ENCODE peak calls at places on chromosomes 2 and 18, in nine cellular contexts. One of them, this sample, is unnamed.

GRCh38 chr2:33129661-33130447 is 183.1 kb downstream of the LTBP1 start:
- DNase-seq in spleen: no peak
- DNase-seq in sigmoid colon: no peak
- DNase-seq in GM12892: no peak
- DNase-seq in stomach: no peak
- DNase-seq in HCT116: no peak
- DNase-seq in esophagus muscularis mucosa: no peak
- DNase-seq in GM12891: no peak
- DNase-seq in breast epithelium: no peak
- DNase-seq in this sample: no peak

GRCh38 chr18:13241083-13241892 is 22.7 kb downstream of the LDLRAD4 start:
- DNase-seq in spleen: peak
- DNase-seq in sigmoid colon: peak
- DNase-seq in GM12892: no peak
- DNase-seq in stomach: no peak
- DNase-seq in HCT116: no peak
- DNase-seq in esophagus muscularis mucosa: no peak
- DNase-seq in GM12891: no peak
- DNase-seq in breast epithelium: peak
- DNase-seq in this sample: no peak

GRCh38 chr2:219405451-219405850 is 12.7 kb upstream of the DES start:
- DNase-seq in spleen: no peak
- DNase-seq in sigmoid colon: peak
- DNase-seq in GM12892: no peak
- DNase-seq in stomach: no peak
- DNase-seq in HCT116: no peak
- DNase-seq in esophagus muscularis mucosa: no peak
- DNase-seq in GM12891: no peak
- DNase-seq in breast epithelium: no peak
- DNase-seq in this sample: no peak

GRCh38 chr2:218400167-218400929 is 680 bp downstream of the CTDSP1 start:
- DNase-seq in spleen: peak
- DNase-seq in sigmoid colon: peak
- DNase-seq in GM12892: peak
- DNase-seq in stomach: no peak
- DNase-seq in HCT116: no peak
- DNase-seq in esophagus muscularis mucosa: no peak
- DNase-seq in GM12891: peak
- DNase-seq in breast epithelium: no peak
- DNase-seq in this sample: peak

GRCh38 chr2:69576895-69577294 is 66.6 kb downstream of the AAK1 start:
- DNase-seq in spleen: no peak
- DNase-seq in sigmoid colon: no peak
- DNase-seq in GM12892: no peak
- DNase-seq in stomach: no peak
- DNase-seq in HCT116: no peak
- DNase-seq in esophagus muscularis mucosa: no peak
- DNase-seq in GM12891: no peak
- DNase-seq in breast epithelium: no peak
- DNase-seq in this sample: no peak

GRCh38 chr2:239236808-239237205 is 164.0 kb downstream of the HDAC4 start:
- DNase-seq in spleen: peak
- DNase-seq in sigmoid colon: no peak
- DNase-seq in GM12892: no peak
- DNase-seq in stomach: no peak
- DNase-seq in HCT116: no peak
- DNase-seq in esophagus muscularis mucosa: no peak
- DNase-seq in GM12891: no peak
- DNase-seq in breast epithelium: no peak
- DNase-seq in this sample: no peak

GRCh38 chr2:233542507-233542906 is 24.1 kb downstream of the USP40 start:
- DNase-seq in spleen: no peak
- DNase-seq in sigmoid colon: peak
- DNase-seq in GM12892: no peak
- DNase-seq in stomach: no peak
- DNase-seq in HCT116: no peak
- DNase-seq in esophagus muscularis mucosa: no peak
- DNase-seq in GM12891: no peak
- DNase-seq in breast epithelium: no peak
- DNase-seq in this sample: no peak

GRCh38 chr2:117661619-117662018 is 152.9 kb upstream of the DDX18 start:
- DNase-seq in spleen: no peak
- DNase-seq in sigmoid colon: no peak
- DNase-seq in GM12892: no peak
- DNase-seq in stomach: no peak
- DNase-seq in HCT116: no peak
- DNase-seq in esophagus muscularis mucosa: no peak
- DNase-seq in GM12891: no peak
- DNase-seq in breast epithelium: no peak
- DNase-seq in this sample: no peak

GRCh38 chr2:181678033-181678586 is 2.2 kb downstream of the NEUROD1 start:
- DNase-seq in spleen: peak
- DNase-seq in sigmoid colon: peak
- DNase-seq in GM12892: no peak
- DNase-seq in stomach: peak
- DNase-seq in HCT116: no peak
- DNase-seq in esophagus muscularis mucosa: no peak
- DNase-seq in GM12891: no peak
- DNase-seq in breast epithelium: peak
- DNase-seq in this sample: peak

GRCh38 chr2:214710729-214711128 is 98.8 kb downstream of the BARD1 start:
- DNase-seq in spleen: no peak
- DNase-seq in sigmoid colon: no peak
- DNase-seq in GM12892: no peak
- DNase-seq in stomach: no peak
- DNase-seq in HCT116: no peak
- DNase-seq in esophagus muscularis mucosa: no peak
- DNase-seq in GM12891: no peak
- DNase-seq in breast epithelium: no peak
- DNase-seq in this sample: no peak

DNA sequence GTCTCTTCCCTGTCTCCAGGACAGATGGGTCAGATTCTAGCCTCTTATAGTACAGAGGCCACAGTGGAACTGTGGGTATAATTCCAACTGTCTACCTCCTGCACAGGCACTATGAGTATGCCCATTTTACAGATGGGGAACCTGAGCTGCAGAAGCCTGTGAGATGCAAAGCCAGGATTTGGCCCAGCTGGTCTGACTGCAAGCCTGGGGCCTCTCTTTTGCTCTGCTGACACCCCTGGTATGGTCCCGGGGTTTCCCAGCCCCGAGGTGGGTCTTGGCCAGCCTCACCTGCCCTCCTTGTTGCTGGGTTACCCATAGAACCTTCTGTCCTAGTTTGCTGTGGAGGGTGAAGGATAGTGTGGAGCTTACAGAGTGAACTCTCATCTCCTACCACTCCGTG is 9.8 kb downstream of the HS6ST1 start:
- DNase-seq in spleen: peak
- DNase-seq in sigmoid colon: no peak
- DNase-seq in GM12892: no peak
- DNase-seq in stomach: no peak
- DNase-seq in HCT116: no peak
- DNase-seq in esophagus muscularis mucosa: no peak
- DNase-seq in GM12891: no peak
- DNase-seq in breast epithelium: no peak
- DNase-seq in this sample: no peak
- TF ChIP-seq POLR2AphosphoS5 in spleen: no peak
- TF ChIP-seq POLR2AphosphoS5 in sigmoid colon: no peak
- TF ChIP-seq POLR2AphosphoS5 in GM12892: no peak
- TF ChIP-seq POLR2AphosphoS5 in stomach: no peak
- TF ChIP-seq POLR2AphosphoS5 in HCT116: no peak
- TF ChIP-seq POLR2AphosphoS5 in esophagus muscularis mucosa: no peak
- TF ChIP-seq POLR2AphosphoS5 in GM12891: no peak
- TF ChIP-seq POLR2AphosphoS5 in breast epithelium: no peak
- TF ChIP-seq POLR2AphosphoS5 in this sample: no peak

GRCh38 chr18:3603460-3604259 is 153.7 kb downstream of the TGIF1 start:
- DNase-seq in spleen: peak
- DNase-seq in sigmoid colon: peak
- DNase-seq in GM12892: no peak
- DNase-seq in stomach: peak
- DNase-seq in HCT116: peak
- DNase-seq in esophagus muscularis mucosa: no peak
- DNase-seq in GM12891: no peak
- DNase-seq in breast epithelium: no peak
- DNase-seq in this sample: no peak

GRCh38 chr18:3605562-3606443 is 155.8 kb downstream of the TGIF1 start:
- DNase-seq in spleen: peak
- DNase-seq in sigmoid colon: peak
- DNase-seq in GM12892: no peak
- DNase-seq in stomach: no peak
- DNase-seq in HCT116: no peak
- DNase-seq in esophagus muscularis mucosa: no peak
- DNase-seq in GM12891: no peak
- DNase-seq in breast epithelium: no peak
- DNase-seq in this sample: no peak

GRCh38 chr18:3604260-3604625 is 154.3 kb downstream of the TGIF1 start:
- DNase-seq in spleen: no peak
- DNase-seq in sigmoid colon: no peak
- DNase-seq in GM12892: no peak
- DNase-seq in stomach: no peak
- DNase-seq in HCT116: no peak
- DNase-seq in esophagus muscularis mucosa: no peak
- DNase-seq in GM12891: no peak
- DNase-seq in breast epithelium: no peak
- DNase-seq in this sample: no peak

GRCh38 chr18:3607309-3608098 is 157.5 kb downstream of the TGIF1 start:
- DNase-seq in spleen: peak
- DNase-seq in sigmoid colon: peak
- DNase-seq in GM12892: no peak
- DNase-seq in stomach: no peak
- DNase-seq in HCT116: no peak
- DNase-seq in esophagus muscularis mucosa: no peak
- DNase-seq in GM12891: no peak
- DNase-seq in breast epithelium: no peak
- DNase-seq in this sample: no peak

GRCh38 chr18:3604626-3605408 is 154.8 kb downstream of the TGIF1 start:
- DNase-seq in spleen: peak
- DNase-seq in sigmoid colon: peak
- DNase-seq in GM12892: no peak
- DNase-seq in stomach: no peak
- DNase-seq in HCT116: no peak
- DNase-seq in esophagus muscularis mucosa: no peak
- DNase-seq in GM12891: no peak
- DNase-seq in breast epithelium: no peak
- DNase-seq in this sample: no peak
- TF ChIP-seq POLR2A in spleen: no peak
- TF ChIP-seq POLR2A in sigmoid colon: no peak
- TF ChIP-seq POLR2A in GM12892: peak
- TF ChIP-seq POLR2A in stomach: no peak
- TF ChIP-seq POLR2A in HCT116: peak
- TF ChIP-seq POLR2A in esophagus muscularis mucosa: no peak
- TF ChIP-seq POLR2A in GM12891: peak
- TF ChIP-seq POLR2A in breast epithelium: no peak
- TF ChIP-seq POLR2A in this sample: peak

GRCh38 chr2:179234658-179235240 is 29.9 kb downstream of the SESTD1 start:
- DNase-seq in spleen: no peak
- DNase-seq in sigmoid colon: no peak
- DNase-seq in GM12892: no peak
- DNase-seq in stomach: no peak
- DNase-seq in HCT116: no peak
- DNase-seq in esophagus muscularis mucosa: no peak
- DNase-seq in GM12891: no peak
- DNase-seq in breast epithelium: no peak
- DNase-seq in this sample: no peak

GRCh38 chr2:179233626-179234430 is 30.8 kb downstream of the SESTD1 start:
- DNase-seq in spleen: no peak
- DNase-seq in sigmoid colon: no peak
- DNase-seq in GM12892: no peak
- DNase-seq in stomach: no peak
- DNase-seq in HCT116: no peak
- DNase-seq in esophagus muscularis mucosa: no peak
- DNase-seq in GM12891: no peak
- DNase-seq in breast epithelium: no peak
- DNase-seq in this sample: no peak

GRCh38 chr2:179235463-179236108 is 29.0 kb downstream of the SESTD1 start:
- DNase-seq in spleen: no peak
- DNase-seq in sigmoid colon: no peak
- DNase-seq in GM12892: no peak
- DNase-seq in stomach: no peak
- DNase-seq in HCT116: no peak
- DNase-seq in esophagus muscularis mucosa: no peak
- DNase-seq in GM12891: no peak
- DNase-seq in breast epithelium: no peak
- DNase-seq in this sample: no peak

GRCh38 chr2:179237209-179237946 is 27.3 kb downstream of the SESTD1 start:
- DNase-seq in spleen: no peak
- DNase-seq in sigmoid colon: no peak
- DNase-seq in GM12892: no peak
- DNase-seq in stomach: no peak
- DNase-seq in HCT116: no peak
- DNase-seq in esophagus muscularis mucosa: no peak
- DNase-seq in GM12891: no peak
- DNase-seq in breast epithelium: no peak
- DNase-seq in this sample: no peak

GRCh38 chr2:179233037-179233436 is 31.6 kb downstream of the SESTD1 start:
- DNase-seq in spleen: no peak
- DNase-seq in sigmoid colon: no peak
- DNase-seq in GM12892: no peak
- DNase-seq in stomach: no peak
- DNase-seq in HCT116: no peak
- DNase-seq in esophagus muscularis mucosa: no peak
- DNase-seq in GM12891: no peak
- DNase-seq in breast epithelium: no peak
- DNase-seq in this sample: no peak
- TF ChIP-seq POLR2AphosphoS5 in spleen: no peak
- TF ChIP-seq POLR2AphosphoS5 in sigmoid colon: no peak
- TF ChIP-seq POLR2AphosphoS5 in GM12892: no peak
- TF ChIP-seq POLR2AphosphoS5 in stomach: no peak
- TF ChIP-seq POLR2AphosphoS5 in HCT116: no peak
- TF ChIP-seq POLR2AphosphoS5 in esophagus muscularis mucosa: no peak
- TF ChIP-seq POLR2AphosphoS5 in GM12891: no peak
- TF ChIP-seq POLR2AphosphoS5 in breast epithelium: no peak
- TF ChIP-seq POLR2AphosphoS5 in this sample: no peak

GRCh38 chr18:77140439-77141109 is 8.0 kb upstream of the MBP start:
- DNase-seq in spleen: no peak
- DNase-seq in sigmoid colon: peak
- DNase-seq in GM12892: no peak
- DNase-seq in stomach: no peak
- DNase-seq in HCT116: no peak
- DNase-seq in esophagus muscularis mucosa: no peak
- DNase-seq in GM12891: no peak
- DNase-seq in breast epithelium: no peak
- DNase-seq in this sample: peak
- TF ChIP-seq POLR2A in spleen: no peak
- TF ChIP-seq POLR2A in sigmoid colon: no peak
- TF ChIP-seq POLR2A in GM12892: no peak
- TF ChIP-seq POLR2A in stomach: no peak
- TF ChIP-seq POLR2A in HCT116: no peak
- TF ChIP-seq POLR2A in esophagus muscularis mucosa: no peak
- TF ChIP-seq POLR2A in GM12891: no peak
- TF ChIP-seq POLR2A in breast epithelium: no peak
- TF ChIP-seq POLR2A in this sample: no peak